ENCODE peak calls at places on chromosome 2, in eight cellular contexts. D, R, I, B, Y, F, G and U are unnamed samples.

GRCh38 chr2:168978461-168978861 is 52.7 kb downstream of the ABCB11 start:
- DNase-seq in D (no peak), R (no peak), I (no peak), B (no peak), Y (no peak), F (no peak), G (no peak), U (no peak)

GRCh38 chr2:16271231-16271896 is 331.0 kb downstream of the MYCN start:
- DNase-seq in D (no peak), R (no peak), I (no peak), B (no peak), Y (no peak), F (no peak), G (peak), U (no peak)

GRCh38 chr2:628651-629050 is 48.6 kb downstream of the TMEM18 start:
- DNase-seq in D (no peak), R (peak), I (no peak), B (no peak), Y (no peak), F (peak), G (peak), U (no peak)

GRCh38 chr2:19733951-19734425 is 167.8 kb downstream of the TTC32 start:
- DNase-seq in D (no peak), R (peak), I (peak), B (no peak), Y (peak), F (no peak), G (no peak), U (no peak)

GRCh38 chr2:41917587-41917986 is 130.2 kb upstream of the PKDCC start:
- DNase-seq in D (no peak), R (no peak), I (no peak), B (no peak), Y (no peak), F (no peak), G (no peak), U (no peak)

GRCh38 chr2:13884271-13884976 is 748.1 kb upstream of the LRATD1 start:
- DNase-seq in D (no peak), R (peak), I (no peak), B (no peak), Y (no peak), F (no peak), G (no peak), U (no peak)

GRCh38 chr2:149715005-149715592 is 127.5 kb upstream of the MMADHC start:
- DNase-seq in D (peak), R (peak), I (no peak), B (no peak), Y (peak), F (no peak), G (peak), U (no peak)

GRCh38 chr2:204505946-204506345 is 39.3 kb upstream of the PARD3B start:
- DNase-seq in D (no peak), R (peak), I (peak), B (no peak), Y (peak), F (no peak), G (no peak), U (no peak)

GRCh38 chr2:121102949-121103348 is 182.1 kb downstream of the TFCP2L1 start:
- DNase-seq in D (no peak), R (no peak), I (no peak), B (no peak), Y (no peak), F (no peak), G (no peak), U (no peak)

GRCh38 chr2:29700560-29700959 is 220.8 kb downstream of the ALK start:
- DNase-seq in D (no peak), R (peak), I (no peak), B (no peak), Y (peak), F (no peak), G (no peak), U (no peak)

GRCh38 chr2:118859157-118859770 is 11.8 kb upstream of the EN1 start:
- DNase-seq in D (no peak), R (no peak), I (no peak), B (no peak), Y (no peak), F (no peak), G (no peak), U (no peak)

GRCh38 chr2:68387408-68388350 is 22.6 kb downstream of the PLEK start:
- DNase-seq in D (peak), R (peak), I (no peak), B (peak), Y (no peak), F (no peak), G (no peak), U (no peak)

GRCh38 chr2:125526093-125526492 is 1129.9 kb upstream of the GYPC start:
- DNase-seq in D (no peak), R (no peak), I (no peak), B (no peak), Y (no peak), F (no peak), G (no peak), U (no peak)

GRCh38 chr2:46208766-46209165 is 88.4 kb upstream of the EPAS1 start:
- DNase-seq in D (no peak), R (no peak), I (no peak), B (no peak), Y (no peak), F (no peak), G (no peak), U (no peak)

GRCh38 chr2:3476386-3477033 is 42.8 kb downstream of the ADI1 start:
- DNase-seq in D (no peak), R (no peak), I (no peak), B (no peak), Y (no peak), F (no peak), G (no peak), U (peak)

GRCh38 chr2:183665976-183666375 is 541.7 kb downstream of the NUP35 start:
- DNase-seq in D (no peak), R (peak), I (no peak), B (no peak), Y (peak), F (no peak), G (peak), U (no peak)

GRCh38 chr2:166573393-166573792 is 79.3 kb upstream of the SCN7A start:
- DNase-seq in D (no peak), R (peak), I (peak), B (no peak), Y (peak), F (no peak), G (peak), U (no peak)

GRCh38 chr2:96103906-96104861 is 12.2 kb downstream of the ADRA2B start:
- DNase-seq in D (no peak), R (no peak), I (no peak), B (no peak), Y (no peak), F (no peak), G (no peak), U (no peak)

GRCh38 chr2:36582556-36583350 is 15.2 kb downstream of the FEZ2 start:
- DNase-seq in D (no peak), R (no peak), I (no peak), B (no peak), Y (no peak), F (no peak), G (no peak), U (no peak)

GRCh38 chr2:128644745-128645256 is 326.1 kb upstream of the HS6ST1 start:
- DNase-seq in D (no peak), R (no peak), I (no peak), B (no peak), Y (no peak), F (peak), G (no peak), U (no peak)

GRCh38 chr2:118085173-118086023 is 2.9 kb upstream of the INSIG2 start:
- DNase-seq in D (no peak), R (no peak), I (no peak), B (no peak), Y (no peak), F (no peak), G (no peak), U (no peak)

GRCh38 chr2:179605341-179605740 is 256.1 kb downstream of the ZNF385B start:
- DNase-seq in D (no peak), R (no peak), I (no peak), B (no peak), Y (no peak), F (no peak), G (no peak), U (no peak)

GRCh38 chr2:65309699-65310098 is 82.1 kb downstream of the ACTR2 start:
- DNase-seq in D (no peak), R (no peak), I (no peak), B (no peak), Y (no peak), F (no peak), G (no peak), U (no peak)

GRCh38 chr2:6824962-6825361 is 40.7 kb downstream of the CMPK2 start:
- DNase-seq in D (no peak), R (peak), I (peak), B (no peak), Y (peak), F (no peak), G (no peak), U (no peak)

GRCh38 chr2:14423145-14423906 is 209.2 kb upstream of the LRATD1 start:
- DNase-seq in D (no peak), R (peak), I (no peak), B (no peak), Y (peak), F (no peak), G (no peak), U (no peak)

GRCh38 chr2:239670463-239671120 is 269.8 kb upstream of the HDAC4 start:
- DNase-seq in D (no peak), R (no peak), I (no peak), B (no peak), Y (no peak), F (no peak), G (no peak), U (no peak)

GRCh38 chr2:85796046-85796548 is 42.3 kb downstream of the ATOH8 start:
- DNase-seq in D (no peak), R (no peak), I (no peak), B (no peak), Y (no peak), F (no peak), G (no peak), U (no peak)

GRCh38 chr2:80335411-80335810 is 30.9 kb upstream of the LRRTM1 start:
- DNase-seq in D (no peak), R (no peak), I (no peak), B (no peak), Y (no peak), F (no peak), G (no peak), U (no peak)

GRCh38 chr2:190767821-190768220 is 112.8 kb upstream of the GLS start:
- DNase-seq in D (no peak), R (no peak), I (no peak), B (no peak), Y (no peak), F (no peak), G (no peak), U (no peak)

GRCh38 chr2:14514001-14514400 is 118.5 kb upstream of the LRATD1 start:
- DNase-seq in D (no peak), R (no peak), I (no peak), B (no peak), Y (no peak), F (no peak), G (no peak), U (no peak)

GRCh38 chr2:237542001-237542704 is 24.2 kb upstream of the PRLH start:
- DNase-seq in D (no peak), R (no peak), I (no peak), B (no peak), Y (no peak), F (no peak), G (no peak), U (no peak)

GRCh38 chr2:179262077-179262660 is 2.5 kb downstream of the SESTD1 start:
- DNase-seq in D (no peak), R (no peak), I (no peak), B (no peak), Y (no peak), F (no peak), G (no peak), U (no peak)

GRCh38 chr2:64943387-64944150 is 45.6 kb upstream of the SLC1A4 start:
- DNase-seq in D (no peak), R (no peak), I (no peak), B (no peak), Y (no peak), F (no peak), G (no peak), U (peak)

GRCh38 chr2:46283693-46284092 is 13.5 kb upstream of the EPAS1 start:
- DNase-seq in D (no peak), R (no peak), I (no peak), B (no peak), Y (no peak), F (no peak), G (no peak), U (no peak)

GRCh38 chr2:128445533-128445900 is 126.8 kb upstream of the HS6ST1 start:
- DNase-seq in D (no peak), R (no peak), I (no peak), B (no peak), Y (no peak), F (no peak), G (no peak), U (no peak)

GRCh38 chr2:208713066-208713465 is 306.5 kb downstream of the PTH2R start:
- DNase-seq in D (no peak), R (no peak), I (no peak), B (no peak), Y (no peak), F (no peak), G (no peak), U (no peak)

GRCh38 chr2:63424329-63425078 is 163.8 kb downstream of the WDPCP start:
- DNase-seq in D (peak), R (peak), I (no peak), B (peak), Y (peak), F (peak), G (peak), U (no peak)

GRCh38 chr2:205763708-205764501 is 81.6 kb downstream of the NRP2 start:
- DNase-seq in D (peak), R (peak), I (peak), B (peak), Y (peak), F (no peak), G (peak), U (peak)

GRCh38 chr2:112304298-112304941 is 29.0 kb downstream of the ZC3H6 start:
- DNase-seq in D (no peak), R (no peak), I (no peak), B (no peak), Y (no peak), F (no peak), G (no peak), U (no peak)

GRCh38 chr2:118102433-118103082 is 14.3 kb downstream of the INSIG2 start:
- DNase-seq in D (no peak), R (peak), I (no peak), B (no peak), Y (peak), F (no peak), G (no peak), U (no peak)